ENCODE peak calls at places on chromosomes 6 and 20, in six cellular contexts. Z is thoracic aorta, M is tibial artery, G is Peyer's patch, F is hepatocyte, H is ascending aorta. N is an unnamed sample.

GRCh38 chr6:121434037-121434770 is 1.2 kb upstream of the GJA1 start:
- DNase-seq in Z (no peak), M (no peak), G (no peak), F (peak; percentile 9), H (no peak), N (no peak)

GRCh38 chr20:8213831-8214587 is 81.9 kb downstream of the PLCB1 start:
- DNase-seq in Z (no peak), M (no peak), G (no peak), F (no peak), H (no peak), N (no peak)

GRCh38 chr6:8238772-8239683 is 136.7 kb upstream of the EEF1E1 start:
- DNase-seq in Z (no peak), M (no peak), G (no peak), F (no peak), H (no peak), N (no peak)

GRCh38 chr6:27238010-27238983 is 9.2 kb upstream of the PRSS16 start:
- DNase-seq in Z (no peak), M (no peak), G (no peak), F (no peak), H (no peak), N (no peak)

GRCh38 chr20:53929399-53929798 is 141.0 kb downstream of the BCAS1 start:
- DNase-seq in Z (no peak), M (no peak), G (peak; percentile 11), F (no peak), H (no peak), N (no peak)

GRCh38 chr6:7392402-7392801 is 2.8 kb downstream of the RIOK1 start:
- DNase-seq in Z (no peak), M (no peak), G (no peak), F (peak; percentile 27), H (no peak), N (no peak)

GRCh38 chr6:50249493-50249892 is 199.8 kb upstream of the DEFB112 start:
- DNase-seq in Z (no peak), M (no peak), G (no peak), F (no peak), H (no peak), N (no peak)

GRCh38 chr6:119331676-119332286 is 17.8 kb downstream of the MAN1A1 start:
- DNase-seq in Z (no peak), M (no peak), G (no peak), F (no peak), H (no peak), N (no peak)

GRCh38 chr20:33481431-33481941 is 8.4 kb upstream of the CBFA2T2 start:
- DNase-seq in Z (no peak), M (no peak), G (no peak), F (no peak), H (no peak), N (no peak)

GRCh38 chr6:89281779-89282246 is 33.3 kb downstream of the GABRR2 start:
- DNase-seq in Z (no peak), M (no peak), G (peak; percentile 35), F (no peak), H (no peak), N (no peak)

GRCh38 chr6:3987072-3987471 is 91.9 kb downstream of the FAM217A start:
- DNase-seq in Z (no peak), M (no peak), G (no peak), F (peak; percentile 32), H (no peak), N (no peak)

GRCh38 chr20:40880063-40880715 is 148.4 kb upstream of the TOP1 start:
- DNase-seq in Z (no peak), M (no peak), G (no peak), F (no peak), H (no peak), N (no peak)
- H3K27ac ChIP-seq in Z (no peak overlapping the region), M (no peak overlapping the region), G (no peak overlapping the region), F (no peak overlapping the region), H (no peak overlapping the region), N (no peak overlapping the region)

DNA sequence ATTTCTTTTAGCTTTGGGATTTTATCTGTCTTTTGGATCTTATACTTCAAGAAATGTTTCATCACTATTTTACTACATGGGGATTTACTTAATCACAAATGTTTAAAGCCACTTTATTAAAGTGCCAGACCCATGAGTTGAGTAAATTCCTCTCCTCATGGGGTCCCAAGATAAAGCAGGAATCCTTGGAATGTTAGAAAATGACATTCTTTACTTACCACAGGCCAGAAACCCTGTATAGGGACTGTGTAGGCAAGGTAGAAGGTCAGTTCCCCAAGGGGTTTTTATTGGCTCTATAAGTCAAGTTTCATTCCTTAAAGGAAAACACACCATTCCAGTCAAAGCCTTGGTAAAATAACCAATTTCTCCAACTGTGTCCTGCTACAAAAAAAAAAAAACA is 28.4 kb upstream of the OR2J2 start:
- DNase-seq in Z (no peak), M (no peak), G (no peak), F (no peak), H (no peak), N (no peak)
- H3K4me3 ChIP-seq in Z (no peak overlapping the region), M (no peak overlapping the region), G (no peak overlapping the region), F (no peak overlapping the region), H (no peak overlapping the region), N (no peak overlapping the region)

GRCh38 chr6:16128759-16129622 is at the start of gene MYLIP:
- DNase-seq in Z (peak; percentile 88), M (peak; percentile 96), G (peak; percentile 99), F (peak; percentile 99), H (peak; percentile 92), N (peak; percentile 93)

GRCh38 chr6:16130437-16130891 is 1.6 kb downstream of the MYLIP start:
- DNase-seq in Z (no peak), M (no peak), G (peak; percentile 27), F (peak; percentile 28), H (no peak), N (no peak)

GRCh38 chr6:16129623-16130243 is 847 bp downstream of the MYLIP start:
- DNase-seq in Z (no peak), M (no peak), G (peak; percentile 41), F (no peak), H (no peak), N (no peak)

GRCh38 chr6:16132909-16133308 is 4.0 kb downstream of the MYLIP start:
- DNase-seq in Z (no peak), M (no peak), G (no peak), F (peak; percentile 21), H (no peak), N (no peak)

GRCh38 chr6:16130932-16131387 is 2.1 kb downstream of the MYLIP start:
- DNase-seq in Z (no peak), M (peak; percentile 70), G (peak; percentile 50), F (peak; percentile 76), H (no peak), N (no peak)
- H3K4me1 ChIP-seq in Z (peaks cover 42% of the 10 kb centered on the region), M (peaks cover 37% of the 10 kb centered on the region), G (peaks cover 44% of the 10 kb centered on the region), F (peaks cover 39% of the 10 kb centered on the region), H (peaks cover 6% of the 10 kb centered on the region), N (peaks cover 18% of the 10 kb centered on the region)

GRCh38 chr6:149445095-149445466 is 39.7 kb downstream of the ZC3H12D start:
- DNase-seq in Z (no peak), M (no peak), G (no peak), F (no peak), H (no peak), N (no peak)

GRCh38 chr6:149445573-149445972 is 39.2 kb downstream of the ZC3H12D start:
- DNase-seq in Z (no peak), M (no peak), G (no peak), F (no peak), H (no peak), N (no peak)

GRCh38 chr6:149449831-149450678 is 34.8 kb downstream of the ZC3H12D start:
- DNase-seq in Z (no peak), M (no peak), G (no peak), F (no peak), H (no peak), N (no peak)

GRCh38 chr6:149449054-149449453 is 35.8 kb downstream of the ZC3H12D start:
- DNase-seq in Z (no peak), M (no peak), G (no peak), F (no peak), H (no peak), N (no peak)

DNA sequence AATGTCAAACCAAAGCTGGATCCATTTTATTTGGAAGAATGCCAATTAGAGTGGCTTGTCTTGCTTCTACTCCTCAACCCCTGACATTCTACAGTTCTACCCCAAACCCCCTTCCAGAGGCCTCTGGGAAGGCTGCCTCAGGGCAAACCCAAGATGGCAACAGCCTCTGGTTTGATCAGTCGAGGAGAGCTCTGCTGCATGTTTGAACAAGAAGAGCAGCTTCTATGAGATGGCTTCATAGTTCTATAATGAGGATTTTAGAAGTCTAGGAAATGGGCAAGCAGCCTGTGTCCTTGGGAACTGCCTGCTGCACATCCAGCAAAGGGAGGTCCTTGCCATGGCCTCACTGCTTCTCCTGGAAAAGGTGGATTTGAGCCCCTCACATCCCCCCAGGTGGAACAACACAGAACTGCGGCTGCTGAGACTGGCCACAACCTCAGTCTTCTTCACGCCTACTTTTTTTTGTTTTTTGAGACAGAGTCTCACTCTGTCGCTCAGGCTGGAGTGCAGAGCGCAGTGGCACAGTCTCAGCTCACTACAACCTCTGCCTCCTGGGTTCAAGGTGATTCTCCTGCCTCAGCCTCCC is 37.9 kb downstream of the ZC3H12D start:
- DNase-seq in Z (no peak), M (no peak), G (no peak), F (no peak), H (no peak), N (no peak)
- H3K27ac ChIP-seq in Z (no peak overlapping the region), M (no peak overlapping the region), G (no peak overlapping the region), F (no peak overlapping the region), H (no peak overlapping the region), N (no peak overlapping the region)

GRCh38 chr6:135224037-135224647 is 43.0 kb downstream of the MYB start:
- DNase-seq in Z (no peak), M (no peak), G (no peak), F (no peak), H (no peak), N (no peak)
- H3K4me3 ChIP-seq in Z (no peak overlapping the region), M (no peak overlapping the region), G (peak overlapping the region; percentile 2), F (no peak overlapping the region), H (no peak overlapping the region), N (no peak overlapping the region)

GRCh38 chr20:40669692-40670091 is 19.3 kb downstream of the MAFB start:
- DNase-seq in Z (no peak), M (no peak), G (no peak), F (no peak), H (no peak), N (peak; percentile 69)
- H3K4me1 ChIP-seq in Z (no peaks in the 10 kb centered on the region), M (no peaks in the 10 kb centered on the region), G (no peaks in the 10 kb centered on the region), F (peaks cover 17% of the 10 kb centered on the region), H (no peaks in the 10 kb centered on the region), N (peaks cover 7% of the 10 kb centered on the region)

GRCh38 chr6:136706431-136706830 is 85.8 kb downstream of the MAP3K5 start:
- DNase-seq in Z (no peak), M (no peak), G (no peak), F (no peak), H (no peak), N (no peak)
- H3K27ac ChIP-seq in Z (no peak overlapping the region), M (no peak overlapping the region), G (no peak overlapping the region), F (no peak overlapping the region), H (no peak overlapping the region), N (no peak overlapping the region)

GRCh38 chr6:43668151-43669028 is 19.2 kb downstream of the MRPS18A start:
- DNase-seq in Z (no peak), M (peak; percentile 27), G (peak; percentile 36), F (peak; percentile 82), H (no peak), N (no peak)
- H3K4me3 ChIP-seq in Z (no peak overlapping the region), M (no peak overlapping the region), G (no peak overlapping the region), F (no peak overlapping the region), H (no peak overlapping the region), N (no peak overlapping the region)

DNA sequence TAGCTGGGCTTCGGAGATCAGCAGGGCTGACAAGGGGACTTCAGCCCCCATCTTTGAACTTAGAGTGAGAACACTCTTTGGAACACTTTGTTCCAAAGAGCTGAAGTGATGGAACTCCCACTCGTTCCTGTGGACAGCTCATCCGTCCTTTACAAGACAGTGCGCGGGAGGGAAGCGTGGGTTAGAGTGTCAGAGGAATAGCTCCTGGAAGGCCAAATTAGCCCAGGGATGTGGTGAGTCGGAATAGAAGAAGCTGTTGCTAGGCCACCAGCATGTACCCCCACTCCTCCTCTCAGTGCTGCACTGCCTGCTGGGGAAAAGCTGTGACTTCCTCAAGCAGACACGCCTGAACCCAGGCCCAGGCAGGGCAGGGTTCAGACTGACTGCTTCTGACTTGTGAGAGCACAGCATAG is 1.7 kb downstream of the SDCBP2 start:
- DNase-seq in Z (no peak), M (no peak), G (peak; percentile 16), F (peak; percentile 46), H (no peak), N (peak; percentile 34)
- H3K4me1 ChIP-seq in Z (peaks cover 7% of the 10 kb centered on the region), M (peaks cover 15% of the 10 kb centered on the region), G (peaks cover 46% of the 10 kb centered on the region), F (peaks cover 35% of the 10 kb centered on the region), H (no peaks in the 10 kb centered on the region), N (peaks cover 56% of the 10 kb centered on the region)